ENCODE peak calls at places on chromosomes 4 and X, in nine cellular contexts. Z, H, X, A, U, R, Y, I and O are unnamed samples.

GRCh38 chrX:30301977-30302376 is 7.2 kb downstream of the NR0B1 start:
- DNase-seq in A (no peak), I (no peak), H (no peak), Y (no peak), X (no peak), R (no peak), Z (no peak), U (peak; percentile 30), O (no peak)

GRCh38 chrX:39848243-39848642 is 249.5 kb downstream of the BCOR start:
- DNase-seq in H (no peak), Z (no peak), I (no peak), Y (no peak), R (no peak), U (no peak), X (no peak), A (no peak), O (no peak)

GRCh38 chr4:127922226-127922625 is 41.5 kb downstream of the PLK4 start:
- DNase-seq in H (no peak), R (no peak), I (no peak), U (no peak), A (no peak), X (no peak), Z (no peak), Y (no peak), O (no peak)

GRCh38 chrX:9878141-9878875 is 88.8 kb upstream of the CLDN34 start:
- DNase-seq in Z (peak; percentile 17), H (no peak), X (no peak), A (peak; percentile 33), Y (no peak), R (no peak), U (no peak), I (no peak), O (no peak)

GRCh38 chrX:144259054-144259453 is 375.2 kb downstream of the UBE2NL start:
- DNase-seq in R (no peak), I (no peak), X (no peak), A (no peak), U (no peak), Z (no peak), Y (no peak), H (no peak), O (no peak)

GRCh38 chr4:94583938-94584641 is 132.3 kb downstream of the PDLIM5 start:
- DNase-seq in Y (no peak), U (no peak), H (no peak), X (no peak), R (no peak), Z (no peak), I (no peak), A (no peak), O (no peak)

GRCh38 chr4:55172694-55173287 is 47.4 kb upstream of the KDR start:
- DNase-seq in I (no peak), R (peak; percentile 16), Z (no peak), A (peak; percentile 73), H (no peak), Y (no peak), X (no peak), U (no peak), O (no peak)

GRCh38 chrX:21708116-21708515 is 49.8 kb downstream of the SMPX start:
- DNase-seq in R (no peak), H (no peak), Z (no peak), Y (no peak), X (no peak), I (no peak), U (no peak), A (no peak), O (no peak)

GRCh38 chrX:40031861-40032422 is 65.8 kb downstream of the BCOR start:
- DNase-seq in X (no peak), I (no peak), A (no peak), U (no peak), Y (no peak), H (no peak), R (no peak), Z (no peak), O (no peak)

GRCh38 chr4:158578476-158578875 is 56.8 kb downstream of the RXFP1 start:
- DNase-seq in Y (no peak), Z (no peak), X (no peak), U (peak; percentile 18), A (peak; percentile 26), R (no peak), H (no peak), I (peak; percentile 9), O (no peak)

GRCh38 chr4:120056249-120056648 is 10.4 kb downstream of the MAD2L1 start:
- DNase-seq in Z (no peak), X (no peak), I (no peak), R (peak; percentile 18), A (no peak), Y (no peak), U (no peak), H (no peak), O (no peak)

GRCh38 chr4:168183717-168184571 is 91.6 kb downstream of the ANXA10 start:
- DNase-seq in R (no peak), Y (no peak), H (no peak), U (peak; percentile 44), Z (peak; percentile 30), I (peak; percentile 15), X (no peak), A (peak; percentile 63), O (no peak)

GRCh38 chr4:110196206-110196870 is 2.1 kb downstream of the ELOVL6 start:
- DNase-seq in H (peak; percentile 57), U (peak; percentile 45), A (peak; percentile 44), R (no peak), Z (no peak), Y (peak; percentile 63), X (no peak), I (peak; percentile 18), O (peak; percentile 80)

GRCh38 chr4:143360838-143361237 is 24.2 kb downstream of the GAB1 start:
- DNase-seq in H (no peak), Z (no peak), U (no peak), R (no peak), X (no peak), A (no peak), I (no peak), Y (no peak), O (no peak)